ENCODE peak calls at places on chromosomes 4 and X, in eight cellular contexts. One of them, this sample, is unnamed.

GRCh38 chr4:8725845-8726244 is 133.3 kb downstream of the CPZ start:
- DNase-seq in SK-N-SH: no peak
- DNase-seq in activated naive CD8-positive, alpha-beta T cell treated with anti-CD3 and anti-CD28 coated beads, Interleukin-2, amount 10 ng/mL, durations not matched to agents 7 days and 5 days: no peak
- DNase-seq in activated gamma-delta T cell treated with Interleukin-2 at 50 U/mL for 16 hours: no peak
- DNase-seq in cerebellar nuclear complex: no peak
- DNase-seq in astrocyte of the cerebellum: no peak
- DNase-seq in HS-5: no peak
- DNase-seq in fibroblast of pulmonary artery: no peak
- DNase-seq in this sample: no peak

GRCh38 chr4:118389731-118390520 is 37.1 kb upstream of the PRSS12 start:
- DNase-seq in astrocyte of the cerebellum: no peak
- DNase-seq in fibroblast of pulmonary artery: no peak
- DNase-seq in HS-5: no peak
- DNase-seq in activated gamma-delta T cell treated with Interleukin-2 at 50 U/mL for 16 hours: no peak
- DNase-seq in SK-N-SH: no peak
- DNase-seq in cerebellar nuclear complex: no peak
- DNase-seq in activated naive CD8-positive, alpha-beta T cell treated with anti-CD3 and anti-CD28 coated beads, Interleukin-2, amount 10 ng/mL, durations not matched to agents 7 days and 5 days: no peak
- DNase-seq in this sample: no peak

GRCh38 chr4:45647823-45648222 is 476.0 kb downstream of the GABRG1 start:
- DNase-seq in SK-N-SH: no peak
- DNase-seq in astrocyte of the cerebellum: no peak
- DNase-seq in activated gamma-delta T cell treated with Interleukin-2 at 50 U/mL for 16 hours: no peak
- DNase-seq in fibroblast of pulmonary artery: no peak
- DNase-seq in cerebellar nuclear complex: no peak
- DNase-seq in HS-5: no peak
- DNase-seq in activated naive CD8-positive, alpha-beta T cell treated with anti-CD3 and anti-CD28 coated beads, Interleukin-2, amount 10 ng/mL, durations not matched to agents 7 days and 5 days: no peak
- DNase-seq in this sample: no peak

GRCh38 chr4:48780867-48781219 is 764 bp upstream of the FRYL start:
- DNase-seq in activated gamma-delta T cell treated with Interleukin-2 at 50 U/mL for 16 hours: peak; percentile 10
- DNase-seq in HS-5: no peak
- DNase-seq in SK-N-SH: peak; percentile 9
- DNase-seq in fibroblast of pulmonary artery: peak; percentile 56
- DNase-seq in astrocyte of the cerebellum: no peak
- DNase-seq in activated naive CD8-positive, alpha-beta T cell treated with anti-CD3 and anti-CD28 coated beads, Interleukin-2, amount 10 ng/mL, durations not matched to agents 7 days and 5 days: no peak
- DNase-seq in cerebellar nuclear complex: no peak
- DNase-seq in this sample: no peak

GRCh38 chr4:26235500-26235899 is 85.3 kb upstream of the RBPJ start:
- DNase-seq in fibroblast of pulmonary artery: peak; percentile 71
- DNase-seq in SK-N-SH: no peak
- DNase-seq in activated gamma-delta T cell treated with Interleukin-2 at 50 U/mL for 16 hours: no peak
- DNase-seq in HS-5: no peak
- DNase-seq in cerebellar nuclear complex: no peak
- DNase-seq in activated naive CD8-positive, alpha-beta T cell treated with anti-CD3 and anti-CD28 coated beads, Interleukin-2, amount 10 ng/mL, durations not matched to agents 7 days and 5 days: no peak
- DNase-seq in astrocyte of the cerebellum: no peak
- DNase-seq in this sample: no peak

GRCh38 chr4:98970386-98970785 is 25.1 kb upstream of the METAP1 start:
- DNase-seq in fibroblast of pulmonary artery: no peak
- DNase-seq in activated naive CD8-positive, alpha-beta T cell treated with anti-CD3 and anti-CD28 coated beads, Interleukin-2, amount 10 ng/mL, durations not matched to agents 7 days and 5 days: no peak
- DNase-seq in astrocyte of the cerebellum: no peak
- DNase-seq in SK-N-SH: no peak
- DNase-seq in HS-5: no peak
- DNase-seq in cerebellar nuclear complex: no peak
- DNase-seq in activated gamma-delta T cell treated with Interleukin-2 at 50 U/mL for 16 hours: no peak
- DNase-seq in this sample: no peak

GRCh38 chr4:15656038-15656470 is 897 bp upstream of the FBXL5 start:
- DNase-seq in fibroblast of pulmonary artery: peak; percentile 33
- DNase-seq in cerebellar nuclear complex: peak; percentile 30
- DNase-seq in HS-5: no peak
- DNase-seq in astrocyte of the cerebellum: no peak
- DNase-seq in SK-N-SH: no peak
- DNase-seq in activated gamma-delta T cell treated with Interleukin-2 at 50 U/mL for 16 hours: no peak
- DNase-seq in activated naive CD8-positive, alpha-beta T cell treated with anti-CD3 and anti-CD28 coated beads, Interleukin-2, amount 10 ng/mL, durations not matched to agents 7 days and 5 days: no peak
- DNase-seq in this sample: no peak

GRCh38 chr4:9861561-9861960 is 80.1 kb downstream of the DRD5 start:
- DNase-seq in HS-5: no peak
- DNase-seq in activated naive CD8-positive, alpha-beta T cell treated with anti-CD3 and anti-CD28 coated beads, Interleukin-2, amount 10 ng/mL, durations not matched to agents 7 days and 5 days: no peak
- DNase-seq in cerebellar nuclear complex: no peak
- DNase-seq in fibroblast of pulmonary artery: no peak
- DNase-seq in astrocyte of the cerebellum: no peak
- DNase-seq in SK-N-SH: no peak
- DNase-seq in activated gamma-delta T cell treated with Interleukin-2 at 50 U/mL for 16 hours: no peak
- DNase-seq in this sample: no peak

GRCh38 chrX:16278927-16279326 is 111.6 kb downstream of the MAGEB17 start:
- DNase-seq in SK-N-SH: no peak
- DNase-seq in activated gamma-delta T cell treated with Interleukin-2 at 50 U/mL for 16 hours: no peak
- DNase-seq in activated naive CD8-positive, alpha-beta T cell treated with anti-CD3 and anti-CD28 coated beads, Interleukin-2, amount 10 ng/mL, durations not matched to agents 7 days and 5 days: no peak
- DNase-seq in astrocyte of the cerebellum: no peak
- DNase-seq in cerebellar nuclear complex: no peak
- DNase-seq in fibroblast of pulmonary artery: no peak
- DNase-seq in HS-5: no peak
- DNase-seq in this sample: no peak

GRCh38 chrX:151359931-151360871 is 36.8 kb upstream of the VMA21 start:
- DNase-seq in astrocyte of the cerebellum: no peak
- DNase-seq in SK-N-SH: peak; percentile 55
- DNase-seq in fibroblast of pulmonary artery: peak; percentile 7
- DNase-seq in activated gamma-delta T cell treated with Interleukin-2 at 50 U/mL for 16 hours: peak; percentile 20
- DNase-seq in HS-5: no peak
- DNase-seq in activated naive CD8-positive, alpha-beta T cell treated with anti-CD3 and anti-CD28 coated beads, Interleukin-2, amount 10 ng/mL, durations not matched to agents 7 days and 5 days: peak; percentile 58
- DNase-seq in cerebellar nuclear complex: no peak
- DNase-seq in this sample: peak; percentile 68

GRCh38 chrX:28701222-28701621 is 114.0 kb downstream of the IL1RAPL1 start:
- DNase-seq in activated gamma-delta T cell treated with Interleukin-2 at 50 U/mL for 16 hours: no peak
- DNase-seq in fibroblast of pulmonary artery: peak; percentile 2
- DNase-seq in astrocyte of the cerebellum: no peak
- DNase-seq in HS-5: no peak
- DNase-seq in SK-N-SH: no peak
- DNase-seq in activated naive CD8-positive, alpha-beta T cell treated with anti-CD3 and anti-CD28 coated beads, Interleukin-2, amount 10 ng/mL, durations not matched to agents 7 days and 5 days: no peak
- DNase-seq in cerebellar nuclear complex: no peak
- DNase-seq in this sample: no peak

GRCh38 chr4:159267023-159267939 is 164.4 kb downstream of the RAPGEF2 start:
- DNase-seq in SK-N-SH: peak; percentile 46
- DNase-seq in astrocyte of the cerebellum: no peak
- DNase-seq in HS-5: no peak
- DNase-seq in activated gamma-delta T cell treated with Interleukin-2 at 50 U/mL for 16 hours: no peak
- DNase-seq in fibroblast of pulmonary artery: peak; percentile 46
- DNase-seq in activated naive CD8-positive, alpha-beta T cell treated with anti-CD3 and anti-CD28 coated beads, Interleukin-2, amount 10 ng/mL, durations not matched to agents 7 days and 5 days: no peak
- DNase-seq in cerebellar nuclear complex: peak; percentile 24
- DNase-seq in this sample: peak; percentile 83

GRCh38 chr4:124144302-124144701 is 568.2 kb downstream of the ANKRD50 start:
- DNase-seq in fibroblast of pulmonary artery: no peak
- DNase-seq in activated gamma-delta T cell treated with Interleukin-2 at 50 U/mL for 16 hours: no peak
- DNase-seq in cerebellar nuclear complex: no peak
- DNase-seq in SK-N-SH: no peak
- DNase-seq in activated naive CD8-positive, alpha-beta T cell treated with anti-CD3 and anti-CD28 coated beads, Interleukin-2, amount 10 ng/mL, durations not matched to agents 7 days and 5 days: no peak
- DNase-seq in HS-5: no peak
- DNase-seq in astrocyte of the cerebellum: peak; percentile 83
- DNase-seq in this sample: no peak

GRCh38 chrX:66074920-66075879 is 35.3 kb upstream of the VSIG4 start:
- DNase-seq in activated naive CD8-positive, alpha-beta T cell treated with anti-CD3 and anti-CD28 coated beads, Interleukin-2, amount 10 ng/mL, durations not matched to agents 7 days and 5 days: peak; percentile 42
- DNase-seq in fibroblast of pulmonary artery: peak; percentile 16
- DNase-seq in astrocyte of the cerebellum: no peak
- DNase-seq in SK-N-SH: no peak
- DNase-seq in activated gamma-delta T cell treated with Interleukin-2 at 50 U/mL for 16 hours: peak; percentile 30
- DNase-seq in HS-5: no peak
- DNase-seq in cerebellar nuclear complex: no peak
- DNase-seq in this sample: no peak

GRCh38 chr4:1480720-1481119 is 74.5 kb upstream of the NKX1-1 start:
- DNase-seq in fibroblast of pulmonary artery: no peak
- DNase-seq in activated naive CD8-positive, alpha-beta T cell treated with anti-CD3 and anti-CD28 coated beads, Interleukin-2, amount 10 ng/mL, durations not matched to agents 7 days and 5 days: peak; percentile 11
- DNase-seq in SK-N-SH: no peak
- DNase-seq in activated gamma-delta T cell treated with Interleukin-2 at 50 U/mL for 16 hours: no peak
- DNase-seq in astrocyte of the cerebellum: no peak
- DNase-seq in HS-5: no peak
- DNase-seq in cerebellar nuclear complex: no peak
- DNase-seq in this sample: no peak

GRCh38 chr4:94419549-94419948 is 32.2 kb upstream of the PDLIM5 start:
- DNase-seq in SK-N-SH: no peak
- DNase-seq in activated naive CD8-positive, alpha-beta T cell treated with anti-CD3 and anti-CD28 coated beads, Interleukin-2, amount 10 ng/mL, durations not matched to agents 7 days and 5 days: no peak
- DNase-seq in activated gamma-delta T cell treated with Interleukin-2 at 50 U/mL for 16 hours: no peak
- DNase-seq in cerebellar nuclear complex: no peak
- DNase-seq in fibroblast of pulmonary artery: no peak
- DNase-seq in HS-5: no peak
- DNase-seq in astrocyte of the cerebellum: no peak
- DNase-seq in this sample: no peak

GRCh38 chrX:50697691-50698090 is 116.3 kb downstream of the SHROOM4 start:
- DNase-seq in activated naive CD8-positive, alpha-beta T cell treated with anti-CD3 and anti-CD28 coated beads, Interleukin-2, amount 10 ng/mL, durations not matched to agents 7 days and 5 days: no peak
- DNase-seq in SK-N-SH: no peak
- DNase-seq in HS-5: no peak
- DNase-seq in astrocyte of the cerebellum: peak; percentile 67
- DNase-seq in activated gamma-delta T cell treated with Interleukin-2 at 50 U/mL for 16 hours: no peak
- DNase-seq in cerebellar nuclear complex: no peak
- DNase-seq in fibroblast of pulmonary artery: peak; percentile 80
- DNase-seq in this sample: no peak

GRCh38 chr4:2081540-2081939 is 22.4 kb downstream of the NAT8L start:
- DNase-seq in activated gamma-delta T cell treated with Interleukin-2 at 50 U/mL for 16 hours: no peak
- DNase-seq in activated naive CD8-positive, alpha-beta T cell treated with anti-CD3 and anti-CD28 coated beads, Interleukin-2, amount 10 ng/mL, durations not matched to agents 7 days and 5 days: no peak
- DNase-seq in HS-5: no peak
- DNase-seq in fibroblast of pulmonary artery: no peak
- DNase-seq in SK-N-SH: no peak
- DNase-seq in astrocyte of the cerebellum: no peak
- DNase-seq in cerebellar nuclear complex: no peak
- DNase-seq in this sample: no peak

GRCh38 chrX:122119361-122119760 is 1064.7 kb upstream of the GRIA3 start:
- DNase-seq in astrocyte of the cerebellum: no peak
- DNase-seq in cerebellar nuclear complex: no peak
- DNase-seq in activated gamma-delta T cell treated with Interleukin-2 at 50 U/mL for 16 hours: no peak
- DNase-seq in activated naive CD8-positive, alpha-beta T cell treated with anti-CD3 and anti-CD28 coated beads, Interleukin-2, amount 10 ng/mL, durations not matched to agents 7 days and 5 days: no peak
- DNase-seq in HS-5: no peak
- DNase-seq in fibroblast of pulmonary artery: no peak
- DNase-seq in SK-N-SH: no peak
- DNase-seq in this sample: no peak

GRCh38 chr4:112312610-112313239 is 15.6 kb downstream of the ALPK1 start:
- DNase-seq in SK-N-SH: no peak
- DNase-seq in activated gamma-delta T cell treated with Interleukin-2 at 50 U/mL for 16 hours: no peak
- DNase-seq in fibroblast of pulmonary artery: no peak
- DNase-seq in HS-5: no peak
- DNase-seq in activated naive CD8-positive, alpha-beta T cell treated with anti-CD3 and anti-CD28 coated beads, Interleukin-2, amount 10 ng/mL, durations not matched to agents 7 days and 5 days: no peak
- DNase-seq in cerebellar nuclear complex: no peak
- DNase-seq in astrocyte of the cerebellum: no peak
- DNase-seq in this sample: no peak

GRCh38 chr4:127555106-127555505 is 77.7 kb upstream of the INTU start:
- DNase-seq in astrocyte of the cerebellum: no peak
- DNase-seq in activated naive CD8-positive, alpha-beta T cell treated with anti-CD3 and anti-CD28 coated beads, Interleukin-2, amount 10 ng/mL, durations not matched to agents 7 days and 5 days: no peak
- DNase-seq in HS-5: no peak
- DNase-seq in activated gamma-delta T cell treated with Interleukin-2 at 50 U/mL for 16 hours: no peak
- DNase-seq in fibroblast of pulmonary artery: no peak
- DNase-seq in cerebellar nuclear complex: no peak
- DNase-seq in SK-N-SH: no peak
- DNase-seq in this sample: no peak

GRCh38 chrX:77275392-77275791 is 171.8 kb upstream of the FGF16 start:
- DNase-seq in fibroblast of pulmonary artery: no peak
- DNase-seq in HS-5: no peak
- DNase-seq in activated gamma-delta T cell treated with Interleukin-2 at 50 U/mL for 16 hours: no peak
- DNase-seq in astrocyte of the cerebellum: no peak
- DNase-seq in SK-N-SH: no peak
- DNase-seq in cerebellar nuclear complex: no peak
- DNase-seq in activated naive CD8-positive, alpha-beta T cell treated with anti-CD3 and anti-CD28 coated beads, Interleukin-2, amount 10 ng/mL, durations not matched to agents 7 days and 5 days: no peak
- DNase-seq in this sample: no peak

GRCh38 chr4:26525751-26526150 is 35.5 kb upstream of the CCKAR start:
- DNase-seq in SK-N-SH: no peak
- DNase-seq in HS-5: no peak
- DNase-seq in astrocyte of the cerebellum: no peak
- DNase-seq in cerebellar nuclear complex: no peak
- DNase-seq in activated naive CD8-positive, alpha-beta T cell treated with anti-CD3 and anti-CD28 coated beads, Interleukin-2, amount 10 ng/mL, durations not matched to agents 7 days and 5 days: no peak
- DNase-seq in fibroblast of pulmonary artery: no peak
- DNase-seq in activated gamma-delta T cell treated with Interleukin-2 at 50 U/mL for 16 hours: no peak
- DNase-seq in this sample: no peak

GRCh38 chrX:40623665-40624064 is 437 bp downstream of the MPC1L start:
- DNase-seq in astrocyte of the cerebellum: no peak
- DNase-seq in cerebellar nuclear complex: no peak
- DNase-seq in fibroblast of pulmonary artery: no peak
- DNase-seq in SK-N-SH: no peak
- DNase-seq in activated naive CD8-positive, alpha-beta T cell treated with anti-CD3 and anti-CD28 coated beads, Interleukin-2, amount 10 ng/mL, durations not matched to agents 7 days and 5 days: no peak
- DNase-seq in HS-5: no peak
- DNase-seq in activated gamma-delta T cell treated with Interleukin-2 at 50 U/mL for 16 hours: no peak
- DNase-seq in this sample: no peak

GRCh38 chr4:98510757-98511517 is 147.5 kb downstream of the TSPAN5 start:
- DNase-seq in cerebellar nuclear complex: no peak
- DNase-seq in SK-N-SH: no peak
- DNase-seq in activated naive CD8-positive, alpha-beta T cell treated with anti-CD3 and anti-CD28 coated beads, Interleukin-2, amount 10 ng/mL, durations not matched to agents 7 days and 5 days: no peak
- DNase-seq in HS-5: peak; percentile 62
- DNase-seq in fibroblast of pulmonary artery: peak; percentile 83
- DNase-seq in astrocyte of the cerebellum: peak; percentile 90
- DNase-seq in activated gamma-delta T cell treated with Interleukin-2 at 50 U/mL for 16 hours: no peak
- DNase-seq in this sample: no peak

GRCh38 chr4:158769175-158769831 is 477 bp downstream of the FNIP2 start:
- DNase-seq in activated naive CD8-positive, alpha-beta T cell treated with anti-CD3 and anti-CD28 coated beads, Interleukin-2, amount 10 ng/mL, durations not matched to agents 7 days and 5 days: peak; percentile 68
- DNase-seq in fibroblast of pulmonary artery: peak; percentile 44
- DNase-seq in activated gamma-delta T cell treated with Interleukin-2 at 50 U/mL for 16 hours: peak; percentile 32
- DNase-seq in astrocyte of the cerebellum: no peak
- DNase-seq in HS-5: no peak
- DNase-seq in SK-N-SH: no peak
- DNase-seq in cerebellar nuclear complex: no peak
- DNase-seq in this sample: peak; percentile 87

GRCh38 chrX:122625821-122626220 is 558.3 kb upstream of the GRIA3 start:
- DNase-seq in fibroblast of pulmonary artery: peak; percentile 2
- DNase-seq in activated naive CD8-positive, alpha-beta T cell treated with anti-CD3 and anti-CD28 coated beads, Interleukin-2, amount 10 ng/mL, durations not matched to agents 7 days and 5 days: no peak
- DNase-seq in astrocyte of the cerebellum: no peak
- DNase-seq in HS-5: peak; percentile 32
- DNase-seq in SK-N-SH: no peak
- DNase-seq in cerebellar nuclear complex: no peak
- DNase-seq in activated gamma-delta T cell treated with Interleukin-2 at 50 U/mL for 16 hours: no peak
- DNase-seq in this sample: no peak

GRCh38 chr4:158496030-158496741 is 25.5 kb upstream of the RXFP1 start:
- DNase-seq in activated gamma-delta T cell treated with Interleukin-2 at 50 U/mL for 16 hours: no peak
- DNase-seq in fibroblast of pulmonary artery: peak; percentile 28
- DNase-seq in HS-5: no peak
- DNase-seq in cerebellar nuclear complex: no peak
- DNase-seq in SK-N-SH: peak; percentile 21
- DNase-seq in astrocyte of the cerebellum: no peak
- DNase-seq in activated naive CD8-positive, alpha-beta T cell treated with anti-CD3 and anti-CD28 coated beads, Interleukin-2, amount 10 ng/mL, durations not matched to agents 7 days and 5 days: peak; percentile 33
- DNase-seq in this sample: no peak

GRCh38 chr4:90357117-90357710 is 230.0 kb downstream of the CCSER1 start:
- DNase-seq in HS-5: peak; percentile 37
- DNase-seq in astrocyte of the cerebellum: peak; percentile 63
- DNase-seq in fibroblast of pulmonary artery: peak; percentile 84
- DNase-seq in SK-N-SH: peak; percentile 47
- DNase-seq in activated naive CD8-positive, alpha-beta T cell treated with anti-CD3 and anti-CD28 coated beads, Interleukin-2, amount 10 ng/mL, durations not matched to agents 7 days and 5 days: no peak
- DNase-seq in cerebellar nuclear complex: no peak
- DNase-seq in activated gamma-delta T cell treated with Interleukin-2 at 50 U/mL for 16 hours: no peak
- DNase-seq in this sample: no peak

GRCh38 chr4:182189107-182189878 is 53.9 kb upstream of the TENM3 start:
- DNase-seq in astrocyte of the cerebellum: peak; percentile 80
- DNase-seq in SK-N-SH: no peak
- DNase-seq in activated gamma-delta T cell treated with Interleukin-2 at 50 U/mL for 16 hours: no peak
- DNase-seq in HS-5: peak; percentile 64
- DNase-seq in cerebellar nuclear complex: no peak
- DNase-seq in activated naive CD8-positive, alpha-beta T cell treated with anti-CD3 and anti-CD28 coated beads, Interleukin-2, amount 10 ng/mL, durations not matched to agents 7 days and 5 days: no peak
- DNase-seq in fibroblast of pulmonary artery: peak; percentile 65
- DNase-seq in this sample: no peak

GRCh38 chrX:68490644-68491043 is 8.2 kb upstream of the YIPF6 start:
- DNase-seq in activated naive CD8-positive, alpha-beta T cell treated with anti-CD3 and anti-CD28 coated beads, Interleukin-2, amount 10 ng/mL, durations not matched to agents 7 days and 5 days: no peak
- DNase-seq in SK-N-SH: peak; percentile 59
- DNase-seq in activated gamma-delta T cell treated with Interleukin-2 at 50 U/mL for 16 hours: no peak
- DNase-seq in HS-5: no peak
- DNase-seq in cerebellar nuclear complex: no peak
- DNase-seq in fibroblast of pulmonary artery: peak; percentile 39
- DNase-seq in astrocyte of the cerebellum: no peak
- DNase-seq in this sample: no peak

GRCh38 chr4:145937021-145937861 is 1.4 kb downstream of the ZNF827 start:
- DNase-seq in activated naive CD8-positive, alpha-beta T cell treated with anti-CD3 and anti-CD28 coated beads, Interleukin-2, amount 10 ng/mL, durations not matched to agents 7 days and 5 days: peak; percentile 79
- DNase-seq in fibroblast of pulmonary artery: peak; percentile 68
- DNase-seq in cerebellar nuclear complex: no peak
- DNase-seq in HS-5: no peak
- DNase-seq in astrocyte of the cerebellum: no peak
- DNase-seq in activated gamma-delta T cell treated with Interleukin-2 at 50 U/mL for 16 hours: peak; percentile 38
- DNase-seq in SK-N-SH: peak; percentile 83
- DNase-seq in this sample: peak; percentile 84

GRCh38 chr4:23232987-23233386 is 540.2 kb downstream of the GBA3 start:
- DNase-seq in fibroblast of pulmonary artery: peak; percentile 26
- DNase-seq in activated gamma-delta T cell treated with Interleukin-2 at 50 U/mL for 16 hours: no peak
- DNase-seq in activated naive CD8-positive, alpha-beta T cell treated with anti-CD3 and anti-CD28 coated beads, Interleukin-2, amount 10 ng/mL, durations not matched to agents 7 days and 5 days: no peak
- DNase-seq in SK-N-SH: no peak
- DNase-seq in astrocyte of the cerebellum: no peak
- DNase-seq in HS-5: peak; percentile 40
- DNase-seq in cerebellar nuclear complex: no peak
- DNase-seq in this sample: no peak

GRCh38 chr4:168656055-168656660 is 159.3 kb downstream of the PALLD start:
- DNase-seq in activated naive CD8-positive, alpha-beta T cell treated with anti-CD3 and anti-CD28 coated beads, Interleukin-2, amount 10 ng/mL, durations not matched to agents 7 days and 5 days: no peak
- DNase-seq in cerebellar nuclear complex: no peak
- DNase-seq in HS-5: peak; percentile 60
- DNase-seq in SK-N-SH: no peak
- DNase-seq in astrocyte of the cerebellum: no peak
- DNase-seq in fibroblast of pulmonary artery: peak; percentile 92
- DNase-seq in activated gamma-delta T cell treated with Interleukin-2 at 50 U/mL for 16 hours: no peak
- DNase-seq in this sample: no peak

This sample was measured in retina.